ENCODE peak calls at places on chromosomes 7 and 10, in six cellular contexts. One of them, this sample, is unnamed.

GRCh38 chr7:66739953-66740301 is 606 bp upstream of the RABGEF1 start:
- DNase-seq in mesendoderm: peak; percentile 22
- DNase-seq in Daoy: peak; percentile 39
- DNase-seq in EH: peak; percentile 10
- DNase-seq in HEK293T: no peak
- DNase-seq in activated CD8-positive, alpha-beta memory T cell treated with anti-CD3 and anti-CD28 coated beads for 4 hours: no peak
- DNase-seq in this sample: no peak

GRCh38 chr7:110065112-110065511 is 1025.8 kb upstream of the LRRN3 start:
- DNase-seq in HEK293T: no peak
- DNase-seq in Daoy: no peak
- DNase-seq in EH: no peak
- DNase-seq in activated CD8-positive, alpha-beta memory T cell treated with anti-CD3 and anti-CD28 coated beads for 4 hours: no peak
- DNase-seq in mesendoderm: no peak
- DNase-seq in this sample: no peak

GRCh38 chr10:119306514-119306951 is 99.2 kb downstream of the GRK5 start:
- DNase-seq in Daoy: peak; percentile 44
- DNase-seq in EH: no peak
- DNase-seq in mesendoderm: no peak
- DNase-seq in HEK293T: no peak
- DNase-seq in activated CD8-positive, alpha-beta memory T cell treated with anti-CD3 and anti-CD28 coated beads for 4 hours: peak; percentile 55
- DNase-seq in this sample: peak; percentile 83

GRCh38 chr7:132394283-132395003 is 181.8 kb downstream of the PLXNA4 start:
- DNase-seq in mesendoderm: peak; percentile 49
- DNase-seq in HEK293T: no peak
- DNase-seq in EH: no peak
- DNase-seq in Daoy: peak; percentile 27
- DNase-seq in activated CD8-positive, alpha-beta memory T cell treated with anti-CD3 and anti-CD28 coated beads for 4 hours: peak; percentile 3
- DNase-seq in this sample: no peak

GRCh38 chr10:125991009-125991788 is 94.8 kb downstream of the FANK1 start:
- DNase-seq in EH: no peak
- DNase-seq in HEK293T: no peak
- DNase-seq in Daoy: no peak
- DNase-seq in mesendoderm: no peak
- DNase-seq in activated CD8-positive, alpha-beta memory T cell treated with anti-CD3 and anti-CD28 coated beads for 4 hours: no peak
- DNase-seq in this sample: no peak

GRCh38 chr10:19816420-19817250 is at the start of gene PLXDC2:
- DNase-seq in EH: peak; percentile 9
- DNase-seq in Daoy: peak; percentile 9
- DNase-seq in mesendoderm: peak; percentile 88
- DNase-seq in HEK293T: peak; percentile 21
- DNase-seq in activated CD8-positive, alpha-beta memory T cell treated with anti-CD3 and anti-CD28 coated beads for 4 hours: no peak
- DNase-seq in this sample: peak; percentile 34

GRCh38 chr7:105738133-105738532 is 138.3 kb downstream of the ATXN7L1 start:
- DNase-seq in mesendoderm: no peak
- DNase-seq in HEK293T: no peak
- DNase-seq in activated CD8-positive, alpha-beta memory T cell treated with anti-CD3 and anti-CD28 coated beads for 4 hours: no peak
- DNase-seq in EH: no peak
- DNase-seq in Daoy: no peak
- DNase-seq in this sample: no peak

GRCh38 chr7:84231157-84231556 is 36.6 kb upstream of the SEMA3A start:
- DNase-seq in mesendoderm: no peak
- DNase-seq in HEK293T: no peak
- DNase-seq in EH: peak; percentile 75
- DNase-seq in Daoy: no peak
- DNase-seq in activated CD8-positive, alpha-beta memory T cell treated with anti-CD3 and anti-CD28 coated beads for 4 hours: no peak
- DNase-seq in this sample: no peak

GRCh38 chr10:50322075-50322474 is 70.8 kb upstream of the ASAH2 start:
- DNase-seq in activated CD8-positive, alpha-beta memory T cell treated with anti-CD3 and anti-CD28 coated beads for 4 hours: no peak
- DNase-seq in Daoy: peak; percentile 37
- DNase-seq in mesendoderm: peak; percentile 22
- DNase-seq in EH: peak; percentile 69
- DNase-seq in HEK293T: no peak
- DNase-seq in this sample: peak; percentile 21

GRCh38 chr10:124648738-124649137 is 95.4 kb downstream of the FAM53B start:
- DNase-seq in Daoy: no peak
- DNase-seq in HEK293T: no peak
- DNase-seq in EH: peak; percentile 69
- DNase-seq in mesendoderm: no peak
- DNase-seq in activated CD8-positive, alpha-beta memory T cell treated with anti-CD3 and anti-CD28 coated beads for 4 hours: peak; percentile 30
- DNase-seq in this sample: peak; percentile 56

GRCh38 chr10:117186832-117187615 is 10.3 kb upstream of the KCNK18 start:
- DNase-seq in activated CD8-positive, alpha-beta memory T cell treated with anti-CD3 and anti-CD28 coated beads for 4 hours: no peak
- DNase-seq in EH: peak; percentile 19
- DNase-seq in mesendoderm: peak; percentile 62
- DNase-seq in Daoy: peak; percentile 36
- DNase-seq in HEK293T: no peak
- DNase-seq in this sample: no peak

GRCh38 chr7:87083865-87084519 is 24.5 kb upstream of the ELAPOR2 start:
- DNase-seq in HEK293T: no peak
- DNase-seq in EH: peak; percentile 0
- DNase-seq in Daoy: peak; percentile 26
- DNase-seq in mesendoderm: no peak
- DNase-seq in activated CD8-positive, alpha-beta memory T cell treated with anti-CD3 and anti-CD28 coated beads for 4 hours: no peak
- DNase-seq in this sample: no peak

GRCh38 chr10:14405076-14406065 is 74.6 kb upstream of the FRMD4A start:
- DNase-seq in Daoy: peak; percentile 89
- DNase-seq in EH: peak; percentile 99
- DNase-seq in activated CD8-positive, alpha-beta memory T cell treated with anti-CD3 and anti-CD28 coated beads for 4 hours: no peak
- DNase-seq in HEK293T: no peak
- DNase-seq in mesendoderm: no peak
- DNase-seq in this sample: no peak

GRCh38 chr10:133309111-133309719 is 501 bp downstream of the ZNF511 start:
- DNase-seq in mesendoderm: peak; percentile 93
- DNase-seq in activated CD8-positive, alpha-beta memory T cell treated with anti-CD3 and anti-CD28 coated beads for 4 hours: peak; percentile 84
- DNase-seq in EH: peak; percentile 90
- DNase-seq in HEK293T: peak; percentile 99
- DNase-seq in Daoy: peak; percentile 89
- DNase-seq in this sample: peak; percentile 98

GRCh38 chr10:61024801-61025201 is 80.8 kb upstream of the RHOBTB1 start:
- DNase-seq in mesendoderm: peak; percentile 57
- DNase-seq in activated CD8-positive, alpha-beta memory T cell treated with anti-CD3 and anti-CD28 coated beads for 4 hours: no peak
- DNase-seq in HEK293T: peak; percentile 58
- DNase-seq in EH: peak; percentile 36
- DNase-seq in Daoy: no peak
- DNase-seq in this sample: no peak

GRCh38 chr10:84114088-84114667 is 25.1 kb upstream of the GHITM start:
- DNase-seq in activated CD8-positive, alpha-beta memory T cell treated with anti-CD3 and anti-CD28 coated beads for 4 hours: no peak
- DNase-seq in HEK293T: no peak
- DNase-seq in mesendoderm: peak; percentile 49
- DNase-seq in EH: no peak
- DNase-seq in Daoy: no peak
- DNase-seq in this sample: no peak

GRCh38 chr7:158546626-158547025 is 41.0 kb downstream of the PTPRN2 start:
- DNase-seq in HEK293T: no peak
- DNase-seq in activated CD8-positive, alpha-beta memory T cell treated with anti-CD3 and anti-CD28 coated beads for 4 hours: no peak
- DNase-seq in EH: no peak
- DNase-seq in mesendoderm: no peak
- DNase-seq in Daoy: no peak
- DNase-seq in this sample: no peak

GRCh38 chr7:34928052-34928451 is 109.2 kb downstream of the DPY19L1 start:
- DNase-seq in HEK293T: peak; percentile 10
- DNase-seq in EH: peak; percentile 27
- DNase-seq in Daoy: peak; percentile 71
- DNase-seq in activated CD8-positive, alpha-beta memory T cell treated with anti-CD3 and anti-CD28 coated beads for 4 hours: no peak
- DNase-seq in mesendoderm: peak; percentile 81
- DNase-seq in this sample: no peak

GRCh38 chr7:119270045-119270464 is 1002.9 kb upstream of the KCND2 start:
- DNase-seq in Daoy: peak; percentile 58
- DNase-seq in HEK293T: peak; percentile 45
- DNase-seq in mesendoderm: peak; percentile 80
- DNase-seq in activated CD8-positive, alpha-beta memory T cell treated with anti-CD3 and anti-CD28 coated beads for 4 hours: no peak
- DNase-seq in EH: peak; percentile 19
- DNase-seq in this sample: peak; percentile 39